ENCODE peak calls at places on chromosomes 1 and 21, in eight cellular contexts. One of them, this sample, is unnamed. For H3K4me1, the result is how much of the 10 kb centered on the place peaks cover.

GRCh38 chr1:81437213-81437612 is 363.5 kb upstream of the ADGRL2 start:
- DNase-seq in esophagus squamous epithelium: no peak
- DNase-seq in transverse colon: no peak
- DNase-seq in right lobe of liver: no peak
- DNase-seq in suprapubic skin: no peak
- DNase-seq in heart left ventricle: no peak
- DNase-seq in IMR-90: no peak
- DNase-seq in stomach: no peak
- DNase-seq in this sample: no peak

GRCh38 chr1:198556969-198557368 is 16.5 kb upstream of the ATP6V1G3 start:
- DNase-seq in right lobe of liver: no peak
- DNase-seq in stomach: peak
- DNase-seq in esophagus squamous epithelium: peak
- DNase-seq in transverse colon: peak
- DNase-seq in heart left ventricle: peak
- DNase-seq in suprapubic skin: no peak
- DNase-seq in IMR-90: no peak
- DNase-seq in this sample: peak

GRCh38 chr1:177981186-177981585 is 11.3 kb upstream of the SEC16B start:
- DNase-seq in transverse colon: no peak
- DNase-seq in right lobe of liver: no peak
- DNase-seq in IMR-90: no peak
- DNase-seq in suprapubic skin: no peak
- DNase-seq in esophagus squamous epithelium: no peak
- DNase-seq in heart left ventricle: no peak
- DNase-seq in stomach: no peak
- DNase-seq in this sample: no peak

GRCh38 chr1:186044079-186044685 is 310.0 kb downstream of the HMCN1 start:
- DNase-seq in right lobe of liver: no peak
- DNase-seq in heart left ventricle: no peak
- DNase-seq in transverse colon: no peak
- DNase-seq in stomach: no peak
- DNase-seq in esophagus squamous epithelium: no peak
- DNase-seq in IMR-90: no peak
- DNase-seq in suprapubic skin: no peak
- DNase-seq in this sample: no peak

GRCh38 chr21:14864211-14865021 is 200.4 kb downstream of the NRIP1 start:
- DNase-seq in esophagus squamous epithelium: no peak
- DNase-seq in IMR-90: peak
- DNase-seq in transverse colon: peak
- DNase-seq in suprapubic skin: peak
- DNase-seq in right lobe of liver: peak
- DNase-seq in heart left ventricle: peak
- DNase-seq in stomach: peak
- DNase-seq in this sample: peak

GRCh38 chr1:96973605-96974004 is 252.0 kb downstream of the PTBP2 start:
- DNase-seq in suprapubic skin: no peak
- DNase-seq in transverse colon: no peak
- DNase-seq in heart left ventricle: peak
- DNase-seq in right lobe of liver: no peak
- DNase-seq in IMR-90: peak
- DNase-seq in esophagus squamous epithelium: no peak
- DNase-seq in stomach: no peak
- DNase-seq in this sample: no peak

GRCh38 chr1:88877382-88877825 is 14.0 kb downstream of the GTF2B start:
- DNase-seq in suprapubic skin: no peak
- DNase-seq in stomach: no peak
- DNase-seq in right lobe of liver: no peak
- DNase-seq in esophagus squamous epithelium: no peak
- DNase-seq in transverse colon: no peak
- DNase-seq in heart left ventricle: no peak
- DNase-seq in IMR-90: peak
- DNase-seq in this sample: no peak

GRCh38 chr21:24823247-24823646 is 784.0 kb downstream of the MRPL39 start:
- DNase-seq in right lobe of liver: no peak
- DNase-seq in heart left ventricle: no peak
- DNase-seq in suprapubic skin: no peak
- DNase-seq in esophagus squamous epithelium: no peak
- DNase-seq in stomach: no peak
- DNase-seq in IMR-90: no peak
- DNase-seq in transverse colon: no peak
- DNase-seq in this sample: no peak

GRCh38 chr1:62082456-62083363 is 111.9 kb upstream of the L1TD1 start:
- DNase-seq in IMR-90: peak
- DNase-seq in stomach: peak
- DNase-seq in heart left ventricle: no peak
- DNase-seq in transverse colon: peak
- DNase-seq in suprapubic skin: no peak
- DNase-seq in esophagus squamous epithelium: no peak
- DNase-seq in right lobe of liver: no peak
- DNase-seq in this sample: peak

GRCh38 chr1:222266223-222267215 is 281.4 kb downstream of the HHIPL2 start:
- DNase-seq in stomach: no peak
- DNase-seq in right lobe of liver: no peak
- DNase-seq in transverse colon: no peak
- DNase-seq in heart left ventricle: no peak
- DNase-seq in esophagus squamous epithelium: no peak
- DNase-seq in suprapubic skin: no peak
- DNase-seq in IMR-90: no peak
- DNase-seq in this sample: no peak

GRCh38 chr1:57423135-57424131 is at the start of gene DAB1:
- DNase-seq in IMR-90: peak
- DNase-seq in suprapubic skin: no peak
- DNase-seq in right lobe of liver: peak
- DNase-seq in heart left ventricle: peak
- DNase-seq in esophagus squamous epithelium: no peak
- DNase-seq in transverse colon: no peak
- DNase-seq in stomach: no peak
- DNase-seq in this sample: no peak

GRCh38 chr1:158310623-158311022 is 20.7 kb downstream of the CD1B start:
- DNase-seq in right lobe of liver: no peak
- DNase-seq in IMR-90: no peak
- DNase-seq in suprapubic skin: no peak
- DNase-seq in heart left ventricle: no peak
- DNase-seq in stomach: no peak
- DNase-seq in transverse colon: no peak
- DNase-seq in esophagus squamous epithelium: no peak
- DNase-seq in this sample: no peak

GRCh38 chr1:52629021-52629643 is 3.8 kb upstream of the SHISAL2A start:
- DNase-seq in esophagus squamous epithelium: no peak
- DNase-seq in suprapubic skin: no peak
- DNase-seq in IMR-90: peak
- DNase-seq in stomach: no peak
- DNase-seq in heart left ventricle: no peak
- DNase-seq in right lobe of liver: no peak
- DNase-seq in transverse colon: no peak
- DNase-seq in this sample: no peak

GRCh38 chr1:89873757-89874156 is 52.9 kb downstream of the LRRC8D start:
- DNase-seq in transverse colon: no peak
- DNase-seq in stomach: no peak
- DNase-seq in suprapubic skin: no peak
- DNase-seq in right lobe of liver: no peak
- DNase-seq in esophagus squamous epithelium: no peak
- DNase-seq in heart left ventricle: no peak
- DNase-seq in IMR-90: peak
- DNase-seq in this sample: no peak

GRCh38 chr1:113282897-113283285 is 107.4 kb upstream of the MAGI3 start:
- DNase-seq in IMR-90: no peak
- DNase-seq in transverse colon: no peak
- DNase-seq in suprapubic skin: no peak
- DNase-seq in heart left ventricle: no peak
- DNase-seq in esophagus squamous epithelium: no peak
- DNase-seq in right lobe of liver: no peak
- DNase-seq in stomach: no peak
- DNase-seq in this sample: no peak

GRCh38 chr1:65804584-65804983 is 11.9 kb downstream of the PDE4B start:
- DNase-seq in esophagus squamous epithelium: no peak
- DNase-seq in suprapubic skin: no peak
- DNase-seq in stomach: no peak
- DNase-seq in IMR-90: no peak
- DNase-seq in right lobe of liver: no peak
- DNase-seq in transverse colon: no peak
- DNase-seq in heart left ventricle: no peak
- DNase-seq in this sample: no peak

GRCh38 chr1:22500058-22500457 is 48.4 kb downstream of the ZBTB40 start:
- DNase-seq in suprapubic skin: no peak
- DNase-seq in right lobe of liver: no peak
- DNase-seq in heart left ventricle: no peak
- DNase-seq in transverse colon: no peak
- DNase-seq in esophagus squamous epithelium: no peak
- DNase-seq in stomach: no peak
- DNase-seq in IMR-90: no peak
- DNase-seq in this sample: no peak

GRCh38 chr21:31559368-31560119 is 99.9 kb upstream of the SOD1 start:
- DNase-seq in IMR-90: peak
- DNase-seq in stomach: peak
- DNase-seq in esophagus squamous epithelium: peak
- DNase-seq in heart left ventricle: peak
- DNase-seq in suprapubic skin: peak
- DNase-seq in right lobe of liver: peak
- DNase-seq in transverse colon: peak
- DNase-seq in this sample: peak

GRCh38 chr1:186984959-186985358 is 156.2 kb downstream of the PLA2G4A start:
- DNase-seq in right lobe of liver: no peak
- DNase-seq in esophagus squamous epithelium: no peak
- DNase-seq in transverse colon: no peak
- DNase-seq in suprapubic skin: no peak
- DNase-seq in heart left ventricle: no peak
- DNase-seq in stomach: no peak
- DNase-seq in IMR-90: no peak
- DNase-seq in this sample: no peak

GRCh38 chr1:55040953-55041494 is 1.7 kb downstream of the PCSK9 start:
- DNase-seq in esophagus squamous epithelium: no peak
- DNase-seq in heart left ventricle: no peak
- DNase-seq in suprapubic skin: no peak
- DNase-seq in stomach: no peak
- DNase-seq in transverse colon: no peak
- DNase-seq in IMR-90: no peak
- DNase-seq in right lobe of liver: no peak
- DNase-seq in this sample: no peak
- H3K4me3 ChIP-seq in esophagus squamous epithelium: peak
- H3K4me3 ChIP-seq in heart left ventricle: no peak
- H3K4me3 ChIP-seq in suprapubic skin: peak
- H3K4me3 ChIP-seq in stomach: no peak
- H3K4me3 ChIP-seq in transverse colon: no peak
- H3K4me3 ChIP-seq in IMR-90: no peak
- H3K4me3 ChIP-seq in right lobe of liver: peak
- H3K4me3 ChIP-seq in this sample: no peak

DNA sequence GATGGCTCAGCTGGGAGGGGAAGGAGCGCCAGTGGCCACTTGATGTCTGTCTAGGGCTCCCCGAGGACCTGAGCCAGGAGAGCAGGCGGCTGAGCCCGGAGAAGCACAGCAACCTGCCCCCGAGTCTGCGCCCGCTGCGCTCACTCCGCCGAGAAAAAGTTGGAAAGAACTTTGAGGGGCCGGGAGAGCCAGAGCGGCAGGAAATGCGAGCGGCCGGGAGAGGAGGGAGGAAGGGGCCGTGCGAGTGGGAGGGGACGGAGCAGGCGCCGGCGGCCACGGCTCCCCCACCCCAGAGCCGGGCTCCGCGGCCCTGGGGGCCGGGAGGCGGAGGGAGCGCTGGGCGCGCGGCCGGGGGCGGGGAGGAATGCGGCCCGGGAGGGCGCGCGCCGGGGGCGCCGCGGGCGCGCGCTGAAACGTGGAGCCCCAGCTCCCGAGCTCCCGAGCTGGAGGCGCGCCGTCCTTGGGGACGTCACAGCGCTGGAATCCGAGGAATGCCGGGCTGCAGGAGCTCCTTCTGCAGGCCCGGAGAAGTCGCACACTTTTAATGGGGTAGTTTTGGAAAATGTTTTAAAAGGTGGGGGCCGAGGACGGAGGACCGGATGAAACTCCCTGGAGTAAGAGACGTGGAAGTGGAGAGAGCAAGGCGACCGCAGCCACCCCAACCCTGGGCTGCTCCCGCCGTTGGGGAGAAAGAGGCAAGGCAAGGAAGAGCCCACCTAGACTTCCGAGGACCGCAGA is at the start of gene PTPN14:
- DNase-seq in esophagus squamous epithelium: no peak
- DNase-seq in suprapubic skin: peak
- DNase-seq in heart left ventricle: peak
- DNase-seq in right lobe of liver: peak
- DNase-seq in stomach: peak
- DNase-seq in IMR-90: peak
- DNase-seq in transverse colon: peak
- DNase-seq in this sample: peak
- TF ChIP-seq POLR2A in esophagus squamous epithelium: peak
- TF ChIP-seq POLR2A in suprapubic skin: no peak
- TF ChIP-seq POLR2A in heart left ventricle: peak
- TF ChIP-seq POLR2A in right lobe of liver: peak
- TF ChIP-seq POLR2A in stomach: no peak
- TF ChIP-seq POLR2A in IMR-90: peak
- TF ChIP-seq POLR2A in transverse colon: peak
- TF ChIP-seq POLR2A in this sample: peak

GRCh38 chr1:26700711-26701110 is 4.9 kb downstream of the ARID1A start:
- DNase-seq in esophagus squamous epithelium: no peak
- DNase-seq in heart left ventricle: no peak
- DNase-seq in right lobe of liver: no peak
- DNase-seq in IMR-90: peak
- DNase-seq in transverse colon: no peak
- DNase-seq in suprapubic skin: no peak
- DNase-seq in stomach: no peak
- DNase-seq in this sample: no peak
- H3K4me1 ChIP-seq in esophagus squamous epithelium: half or more
- H3K4me1 ChIP-seq in heart left ventricle: half or more
- H3K4me1 ChIP-seq in right lobe of liver: under half
- H3K4me1 ChIP-seq in IMR-90: under half
- H3K4me1 ChIP-seq in transverse colon: half or more
- H3K4me1 ChIP-seq in suprapubic skin: half or more
- H3K4me1 ChIP-seq in stomach: half or more
- H3K4me1 ChIP-seq in this sample: under half

GRCh38 chr1:228379165-228379460 is 27.5 kb downstream of the TRIM11 start:
- DNase-seq in right lobe of liver: peak
- DNase-seq in transverse colon: peak
- DNase-seq in stomach: no peak
- DNase-seq in heart left ventricle: no peak
- DNase-seq in IMR-90: no peak
- DNase-seq in esophagus squamous epithelium: no peak
- DNase-seq in suprapubic skin: no peak
- DNase-seq in this sample: no peak
- H3K4me3 ChIP-seq in right lobe of liver: peak
- H3K4me3 ChIP-seq in transverse colon: peak
- H3K4me3 ChIP-seq in stomach: peak
- H3K4me3 ChIP-seq in heart left ventricle: peak
- H3K4me3 ChIP-seq in IMR-90: peak
- H3K4me3 ChIP-seq in esophagus squamous epithelium: peak
- H3K4me3 ChIP-seq in suprapubic skin: peak
- H3K4me3 ChIP-seq in this sample: peak

DNA sequence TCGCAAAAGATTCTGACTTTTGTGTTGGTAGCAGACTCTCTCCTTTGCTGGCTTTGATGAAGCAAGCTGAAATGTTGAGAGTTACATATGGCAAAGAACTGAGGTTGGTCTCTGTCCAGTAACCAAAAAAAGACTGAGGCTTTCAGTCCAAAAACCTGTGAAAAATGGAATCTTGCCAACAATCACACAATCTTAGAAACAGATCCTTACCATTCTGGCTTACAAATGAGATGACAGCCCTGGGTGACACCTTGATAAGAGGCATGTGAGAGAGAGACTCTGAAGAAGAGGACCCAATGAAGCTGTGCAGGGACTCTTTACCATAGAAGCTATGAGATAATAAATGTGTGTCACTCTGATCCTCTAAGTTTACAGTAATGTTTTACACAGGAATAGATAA is 251.2 kb downstream of the OLFM3 start:
- DNase-seq in suprapubic skin: no peak
- DNase-seq in right lobe of liver: no peak
- DNase-seq in heart left ventricle: no peak
- DNase-seq in esophagus squamous epithelium: no peak
- DNase-seq in transverse colon: no peak
- DNase-seq in IMR-90: no peak
- DNase-seq in stomach: no peak
- DNase-seq in this sample: no peak
- TF ChIP-seq POLR2A in suprapubic skin: no peak
- TF ChIP-seq POLR2A in right lobe of liver: no peak
- TF ChIP-seq POLR2A in heart left ventricle: no peak
- TF ChIP-seq POLR2A in esophagus squamous epithelium: no peak
- TF ChIP-seq POLR2A in transverse colon: no peak
- TF ChIP-seq POLR2A in IMR-90: no peak
- TF ChIP-seq POLR2A in stomach: no peak
- TF ChIP-seq POLR2A in this sample: no peak